ENCODE peak calls at places on chromosome 18, in six cellular contexts. G, N, K, A, Y and Z are unnamed samples.

GRCh38 chr18:47594621-47595086 is 335.8 kb downstream of the SMAD2 start:
- DNase-seq in Y (no peak), A (no peak), K (no peak), N (no peak), G (peak; percentile 78), Z (no peak)

GRCh38 chr18:35497006-35497333 is 790 bp downstream of the INO80C start:
- DNase-seq in N (peak; percentile 22), Y (no peak), A (no peak), K (no peak), G (no peak), Z (no peak)

GRCh38 chr18:58803978-58804377 is 60.7 kb upstream of the ZNF532 start:
- DNase-seq in G (no peak), Y (no peak), N (no peak), A (peak; percentile 35), K (no peak), Z (no peak)

GRCh38 chr18:22128954-22129353 is 40.4 kb upstream of the GATA6 start:
- DNase-seq in A (no peak), N (no peak), G (no peak), Y (no peak), K (no peak), Z (no peak)

GRCh38 chr18:5895886-5896740 is 791 bp upstream of the TMEM200C start:
- DNase-seq in K (peak; percentile 50), G (peak; percentile 26), A (peak; percentile 19), Y (no peak), N (no peak), Z (no peak)

GRCh38 chr18:49161627-49162026 is 210.9 kb upstream of the SMAD7 start:
- DNase-seq in N (no peak), Y (no peak), A (peak; percentile 57), K (peak; percentile 59), G (no peak), Z (no peak)

GRCh38 chr18:76380791-76381405 is 114.1 kb downstream of the ZNF516 start:
- DNase-seq in K (no peak), N (no peak), A (no peak), G (no peak), Y (peak; percentile 73), Z (no peak)

GRCh38 chr18:65737346-65737745 is 13.5 kb upstream of the CDH7 start:
- DNase-seq in Y (no peak), A (no peak), G (no peak), N (no peak), K (no peak), Z (no peak)

GRCh38 chr18:46393961-46394360 is 263.1 kb downstream of the LOXHD1 start:
- DNase-seq in N (no peak), Y (no peak), G (no peak), A (no peak), K (no peak), Z (no peak)

GRCh38 chr18:54220406-54220805 is 4.1 kb downstream of the MBD2 start:
- DNase-seq in K (no peak), Y (no peak), G (no peak), N (no peak), A (no peak), Z (no peak)